ENCODE peak calls at places on chromosomes 2 and 18, in five cellular contexts. M is A549, J is stomach, G is suprapubic skin, D is upper lobe of left lung. O is an unnamed sample.

GRCh38 chr2:111219285-111219684 is 98.6 kb downstream of the BCL2L11 start:
- DNase-seq in M (no peak), J (no peak), G (no peak), D (no peak), O (peak; percentile 45)

GRCh38 chr2:172647439-172647838 is 88.2 kb upstream of the RAPGEF4 start:
- DNase-seq in M (no peak), J (no peak), G (no peak), D (no peak), O (no peak)

GRCh38 chr2:195898505-195898904 is 170.1 kb downstream of the DNAH7 start:
- DNase-seq in M (no peak), J (peak; percentile 33), G (no peak), D (no peak), O (no peak)

GRCh38 chr2:173354601-173355131 is at the start of gene CDCA7:
- DNase-seq in M (peak; percentile 81), J (peak; percentile 49), G (peak; percentile 81), D (peak; percentile 91), O (no peak)

GRCh38 chr2:150812664-150813408 is 325.4 kb upstream of the RND3 start:
- DNase-seq in M (no peak), J (no peak), G (no peak), D (no peak), O (no peak)

GRCh38 chr2:103005386-103005785 is 243.6 kb downstream of the TMEM182 start:
- DNase-seq in M (no peak), J (no peak), G (no peak), D (no peak), O (no peak)

GRCh38 chr2:231068525-231069222 is 12.0 kb downstream of the PSMD1 start:
- DNase-seq in M (peak; percentile 67), J (no peak), G (no peak), D (no peak), O (no peak)

GRCh38 chr2:225010804-225011203 is 31.5 kb downstream of the DOCK10 start:
- DNase-seq in M (peak; percentile 55), J (no peak), G (no peak), D (no peak), O (no peak)

GRCh38 chr2:196639180-196640030 is at the start of gene CCDC150:
- DNase-seq in M (peak; percentile 93), J (peak; percentile 94), G (peak; percentile 92), D (peak; percentile 97), O (peak; percentile 95)

GRCh38 chr2:3523551-3524041 is 4.3 kb upstream of the ADI1 start:
- DNase-seq in M (no peak), J (peak; percentile 65), G (peak; percentile 38), D (no peak), O (no peak)

GRCh38 chr2:232204457-232204931 is 174.1 kb upstream of the ALPP start:
- DNase-seq in M (no peak), J (peak; percentile 66), G (no peak), D (peak; percentile 59), O (no peak)

GRCh38 chr18:55243852-55244251 is 284.6 kb upstream of the CCDC68 start:
- DNase-seq in M (no peak), J (no peak), G (no peak), D (no peak), O (no peak)

GRCh38 chr2:236557894-236558532 is 11.6 kb upstream of the ACKR3 start:
- DNase-seq in M (no peak), J (no peak), G (no peak), D (no peak), O (no peak)

GRCh38 chr18:51212606-51213005 is 15.1 kb upstream of the MEX3C start:
- DNase-seq in M (no peak), J (no peak), G (no peak), D (no peak), O (no peak)

GRCh38 chr18:51211552-51211951 is 14.1 kb upstream of the MEX3C start:
- DNase-seq in M (no peak), J (no peak), G (no peak), D (no peak), O (no peak)
- TF ChIP-seq EP300 in M (no peak), J (no peak), G (no peak), D (no peak), O (no peak)

DNA sequence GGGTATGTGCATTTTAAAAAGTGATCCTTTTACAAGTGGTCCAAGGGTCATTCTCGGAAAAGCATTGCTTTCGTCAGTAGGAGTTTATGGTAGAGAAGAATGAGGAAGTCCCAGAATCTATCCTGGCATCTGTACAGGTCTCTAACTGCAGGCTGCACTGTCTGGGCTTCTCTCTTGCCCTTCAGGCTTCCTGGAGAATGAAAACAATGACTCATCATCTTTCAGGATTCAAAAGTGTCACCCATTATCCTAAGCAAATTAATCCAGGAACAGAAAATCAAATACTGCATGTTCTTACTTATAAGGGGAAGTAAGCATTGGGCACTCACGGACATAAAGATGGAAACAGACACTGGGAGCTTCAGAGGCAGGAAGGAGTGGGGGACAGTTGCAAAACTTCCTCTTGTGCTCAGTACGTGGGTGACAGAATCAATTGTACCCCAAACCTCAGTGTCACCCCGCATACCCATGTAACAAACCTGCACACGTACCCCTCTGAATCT is 60.2 kb upstream of the TXNDC2 start:
- DNase-seq in M (peak; percentile 94), J (no peak), G (no peak), D (no peak), O (peak; percentile 90)
- TF ChIP-seq EP300 in M (peak; percentile 56), J (no peak), G (no peak), D (peak; percentile 53), O (peak; percentile 50)

DNA sequence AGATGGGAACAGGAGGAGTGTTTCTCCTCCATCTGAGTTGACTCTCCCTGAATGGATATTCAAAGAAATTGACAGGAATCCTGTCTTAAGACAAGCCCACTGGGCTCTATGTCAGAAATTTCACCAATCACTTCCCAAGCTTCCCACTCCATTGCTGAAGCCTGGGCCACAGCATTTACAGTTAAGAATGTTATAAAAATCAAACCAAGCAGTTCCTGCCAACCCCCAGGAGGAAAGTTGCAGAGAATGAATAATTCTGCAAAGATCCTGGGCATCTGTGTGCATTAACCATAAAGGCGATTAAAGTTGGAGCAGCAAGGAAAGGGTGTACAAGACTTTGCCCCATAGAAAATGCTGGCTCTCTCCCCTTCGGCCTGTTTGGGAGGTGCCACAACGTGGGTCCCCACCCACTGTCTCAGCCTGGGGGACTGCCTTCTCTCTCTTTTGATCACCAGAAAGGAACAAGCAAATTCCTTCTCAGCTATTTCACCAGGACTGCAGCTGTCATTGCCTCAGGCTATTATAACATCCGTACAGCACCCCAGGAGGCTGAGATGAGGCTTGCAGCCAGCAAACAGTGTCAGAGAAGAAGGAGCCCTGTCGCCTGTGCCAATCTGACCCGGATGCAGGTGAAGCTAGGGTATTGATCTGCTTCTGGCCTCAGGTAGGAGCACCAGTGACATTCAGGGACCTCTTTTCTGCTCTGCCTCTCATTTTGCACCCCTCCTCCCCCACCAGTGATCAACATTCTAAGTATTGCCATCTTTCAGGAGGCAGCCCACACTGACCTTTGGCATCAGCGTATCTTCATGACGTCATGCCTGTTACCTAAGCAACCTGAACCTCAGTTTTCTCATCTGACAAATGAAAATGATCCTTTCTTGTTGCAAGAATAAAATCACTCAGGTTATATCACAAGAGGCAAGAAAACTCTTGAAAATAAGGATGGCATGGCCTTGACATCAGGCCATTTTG is 219.0 kb downstream of the SH3BP4 start:
- DNase-seq in M (peak; percentile 86), J (no peak), G (no peak), D (no peak), O (no peak)
- TF ChIP-seq EP300 in M (peak; percentile 48), J (no peak), G (no peak), D (no peak), O (no peak)

DNA sequence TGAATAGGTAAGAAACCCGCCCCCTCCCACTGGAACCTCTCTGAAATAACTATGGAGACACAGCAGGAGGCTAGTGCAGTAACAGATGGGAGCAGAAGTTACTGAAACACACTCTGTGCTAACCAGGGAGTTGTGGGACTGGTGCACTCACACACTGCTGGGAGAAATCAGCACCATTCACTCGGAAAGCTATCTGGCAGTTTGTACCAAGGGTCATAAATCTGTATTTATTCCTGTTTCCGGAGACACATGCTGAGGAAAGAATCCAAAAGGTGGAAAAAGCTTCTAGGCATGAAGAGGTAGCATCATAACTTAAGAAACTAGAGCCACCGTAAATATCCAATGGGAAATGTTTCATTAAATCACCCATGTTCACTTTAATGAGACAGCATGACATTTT is 39.9 kb downstream of the TGFA start:
- DNase-seq in M (no peak), J (no peak), G (no peak), D (no peak), O (no peak)
- TF ChIP-seq EP300 in M (no peak), J (no peak), G (no peak), D (no peak), O (no peak)

GRCh38 chr2:86194751-86195054 is 559 bp downstream of the IMMT start:
- DNase-seq in M (no peak), J (no peak), G (no peak), D (no peak), O (no peak)

GRCh38 chr2:86189782-86190416 is 5.4 kb downstream of the IMMT start:
- DNase-seq in M (no peak), J (no peak), G (no peak), D (no peak), O (no peak)

GRCh38 chr2:86199834-86200177 is 549 bp downstream of the MRPL35 start:
- DNase-seq in M (no peak), J (no peak), G (no peak), D (no peak), O (no peak)

GRCh38 chr2:86193901-86194567 is 1.2 kb downstream of the IMMT start:
- DNase-seq in M (peak; percentile 31), J (no peak), G (no peak), D (no peak), O (no peak)

DNA sequence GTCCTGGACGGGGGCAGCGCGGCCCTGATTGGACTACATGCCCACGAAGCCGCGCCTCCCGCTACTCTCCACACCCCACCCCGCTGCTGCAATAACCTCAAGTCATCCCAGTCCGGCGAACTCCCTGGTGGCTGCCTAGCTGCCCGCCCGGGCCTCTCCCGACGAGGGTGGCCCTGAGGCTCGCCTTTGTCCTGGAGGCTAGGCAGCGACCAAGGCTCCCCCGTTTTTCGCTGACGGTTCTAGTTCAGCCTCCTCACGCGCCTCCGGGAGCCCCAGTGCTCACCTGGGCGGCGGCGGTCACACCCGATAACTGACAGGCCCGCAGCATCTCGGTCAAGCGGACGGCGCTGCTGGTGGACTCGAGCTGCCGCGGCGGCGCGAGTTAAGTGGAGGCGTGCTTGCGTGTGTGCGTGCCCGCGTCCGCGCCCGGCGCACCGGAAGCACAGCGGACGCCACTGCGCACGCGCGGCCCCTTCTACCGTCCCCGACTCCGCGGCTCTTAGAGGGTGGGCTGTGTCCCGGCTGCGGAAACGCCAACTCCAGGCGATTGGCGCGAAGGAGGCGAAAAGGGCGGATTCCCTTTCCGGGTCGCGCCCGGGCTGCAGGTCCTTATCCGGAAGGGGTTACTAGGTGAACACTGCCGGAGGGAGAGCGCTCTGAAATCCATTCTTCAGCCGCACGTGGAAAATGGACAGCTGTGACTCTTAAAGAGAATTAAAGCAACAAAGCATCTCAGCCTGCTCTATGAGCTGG is at the start of gene IMMT:
- DNase-seq in M (peak; percentile 99), J (peak; percentile 96), G (peak; percentile 98), D (peak; percentile 99), O (peak; percentile 99)
- TF ChIP-seq EP300 in M (no peak), J (no peak), G (no peak), D (no peak), O (no peak)